ENCODE peak calls at places on chromosome 17, in five cellular contexts. E, H, X, V and R are unnamed samples.
A peak's percentile ranks its signal among the peaks of the same experiment; 100 is the strongest.

GRCh38 chr17:13537871-13538643 is 63.7 kb downstream of the HS3ST3A1 start:
- DNase-seq in X (peak; percentile 44), H (no peak), E (no peak), V (no peak), R (no peak)

GRCh38 chr17:11705111-11705510 is 106.8 kb downstream of the DNAH9 start:
- DNase-seq in E (peak; percentile 51), H (no peak), X (no peak), V (no peak), R (no peak)

GRCh38 chr17:80385046-80385445 is 29.9 kb upstream of the ENDOV start:
- DNase-seq in H (no peak), E (no peak), X (no peak), V (no peak), R (no peak)

GRCh38 chr17:8312726-8313600 is 2.9 kb downstream of the ARHGEF15 start:
- DNase-seq in X (no peak), H (no peak), V (no peak), E (no peak), R (no peak)

GRCh38 chr17:45440161-45440859 is 7.6 kb upstream of the ARHGAP27 start:
- DNase-seq in E (no peak), H (no peak), V (peak; percentile 48), X (no peak), R (no peak)

GRCh38 chr17:32819035-32819434 is 57.9 kb downstream of the MYO1D start:
- DNase-seq in H (no peak), X (no peak), V (no peak), E (no peak), R (no peak)

GRCh38 chr17:35407531-35407930 is 24.8 kb downstream of the SLFN12 start:
- DNase-seq in E (no peak), V (peak; percentile 74), H (no peak), X (no peak), R (no peak)

GRCh38 chr17:34275881-34276280 is 5.9 kb downstream of the CCL7 start:
- DNase-seq in V (no peak), E (no peak), H (no peak), X (peak; percentile 97), R (no peak)

GRCh38 chr17:49130891-49131290 is 1.7 kb upstream of the B4GALNT2 start:
- DNase-seq in E (no peak), X (peak; percentile 33), H (no peak), V (no peak), R (no peak)

DNA sequence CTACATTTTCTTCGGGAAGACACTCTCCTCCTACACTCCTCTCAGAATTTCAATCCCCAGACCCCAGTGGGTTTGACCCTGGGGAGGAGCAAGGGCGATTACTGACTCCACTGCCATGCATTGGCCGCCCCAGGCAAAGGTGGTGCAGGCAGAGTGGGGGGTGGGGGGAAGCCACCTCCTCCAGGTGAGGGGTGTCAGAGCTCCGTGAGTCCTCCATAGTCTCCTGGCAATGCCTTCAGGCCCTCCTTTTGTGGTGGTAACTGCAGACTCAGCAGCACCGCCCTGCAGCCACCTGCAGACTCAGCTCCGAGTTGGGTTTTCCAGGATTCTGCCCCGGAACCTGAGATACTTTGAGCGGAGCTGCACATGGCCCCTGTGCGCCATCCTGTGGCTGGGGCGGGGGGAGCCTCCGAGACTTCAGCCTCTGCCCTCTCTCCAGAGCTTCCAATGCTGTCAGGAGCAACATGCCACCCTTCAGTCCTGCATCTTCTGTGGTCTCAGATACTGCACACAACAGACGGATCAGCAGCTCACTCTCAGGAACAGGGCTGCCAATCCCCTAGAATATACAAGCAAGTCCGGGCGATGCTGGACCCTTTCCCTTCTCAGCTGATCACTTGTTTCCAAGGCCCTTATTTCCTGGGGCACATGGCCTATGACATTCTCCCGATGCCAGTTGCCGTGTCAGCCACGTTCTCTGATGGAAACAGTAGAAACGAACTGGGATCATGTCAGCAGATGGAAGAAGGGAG is 2.4 kb upstream of the SLC47A2 start:
- DNase-seq in E (no peak), V (peak; percentile 78), X (no peak), H (no peak), R (no peak)
- TF ChIP-seq CTCF in E (no peak), V (peak; percentile 79), X (no peak), H (no peak), R (no peak)

GRCh38 chr17:2855063-2855600 is 58.9 kb downstream of the RAP1GAP2 start:
- DNase-seq in X (peak; percentile 34), V (peak; percentile 57), H (no peak), E (no peak), R (no peak)

GRCh38 chr17:2853111-2853721 is 57.0 kb downstream of the RAP1GAP2 start:
- DNase-seq in X (peak; percentile 49), V (peak; percentile 74), H (peak; percentile 58), E (peak; percentile 60), R (peak; percentile 64)

GRCh38 chr17:2852729-2853110 is 56.5 kb downstream of the RAP1GAP2 start:
- DNase-seq in V (peak; percentile 73), H (no peak), X (no peak), E (no peak), R (no peak)

GRCh38 chr17:2853722-2854580 is 57.7 kb downstream of the RAP1GAP2 start:
- DNase-seq in E (peak; percentile 65), X (no peak), H (peak; percentile 36), V (peak; percentile 60), R (peak; percentile 52)

GRCh38 chr17:2854662-2855061 is 58.4 kb downstream of the RAP1GAP2 start:
- DNase-seq in E (peak; percentile 41), X (no peak), V (peak; percentile 51), H (peak; percentile 33), R (peak; percentile 49)
- H3K4me3 ChIP-seq in E (peak overlapping the region; percentile 51), X (peak overlapping the region; percentile 89), V (peak overlapping the region; percentile 97), H (peak overlapping the region; percentile 78), R (peak overlapping the region; percentile 61)

DNA sequence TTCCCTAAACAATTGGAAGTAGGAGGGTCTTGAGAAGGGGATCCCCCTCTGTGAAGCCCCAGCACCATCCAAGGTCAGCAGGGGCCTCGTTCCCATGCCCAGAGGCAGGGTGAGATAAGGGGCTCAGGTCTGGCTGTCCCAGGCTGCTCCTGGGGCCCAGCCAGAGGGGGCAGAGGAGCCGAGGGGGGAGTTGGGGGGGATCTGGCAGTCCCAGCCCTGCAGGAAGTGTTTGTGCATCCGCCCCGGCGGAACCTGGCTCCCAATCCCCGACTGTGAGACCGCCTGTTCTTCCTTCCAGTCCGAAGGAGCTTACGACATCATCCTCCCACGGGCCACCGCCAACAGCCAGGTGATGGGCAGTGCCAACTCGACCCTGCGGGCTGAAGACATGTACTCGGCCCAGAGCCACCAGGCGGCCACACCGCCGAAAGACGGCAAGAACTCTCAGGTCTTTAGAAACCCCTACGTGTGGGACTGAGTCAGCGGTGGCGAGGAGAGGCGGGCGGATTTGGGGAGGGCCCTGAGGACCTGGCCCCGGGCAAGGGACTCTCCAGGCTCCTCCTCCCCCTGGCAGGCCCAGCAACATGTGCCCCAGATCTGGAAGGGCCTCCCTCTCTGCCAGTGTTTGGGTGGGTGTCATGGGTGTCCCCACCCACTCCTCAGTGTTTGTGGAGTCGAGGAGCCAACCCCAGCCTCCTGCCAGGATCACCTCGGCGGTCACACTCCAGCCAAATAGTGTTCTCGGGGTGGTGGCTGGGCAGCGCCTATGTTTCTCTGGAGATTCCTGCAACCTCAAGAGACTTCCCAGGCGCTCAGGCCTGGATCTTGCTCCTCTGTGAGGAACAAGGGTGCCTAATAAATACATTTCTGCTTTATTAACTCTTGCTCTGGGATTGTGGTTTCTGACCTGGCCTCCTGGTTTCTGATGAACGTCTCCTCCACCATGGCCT is 14.9 kb downstream of the GPRC5C start:
- DNase-seq in X (no peak), H (peak; percentile 77), E (no peak), V (no peak), R (peak; percentile 81)
- H3K4me1 ChIP-seq in X (no peaks in the 10 kb centered on the region), H (peaks cover 89% of the 10 kb centered on the region), E (peaks cover 28% of the 10 kb centered on the region), V (peaks cover 12% of the 10 kb centered on the region), R (peaks cover 78% of the 10 kb centered on the region)

DNA sequence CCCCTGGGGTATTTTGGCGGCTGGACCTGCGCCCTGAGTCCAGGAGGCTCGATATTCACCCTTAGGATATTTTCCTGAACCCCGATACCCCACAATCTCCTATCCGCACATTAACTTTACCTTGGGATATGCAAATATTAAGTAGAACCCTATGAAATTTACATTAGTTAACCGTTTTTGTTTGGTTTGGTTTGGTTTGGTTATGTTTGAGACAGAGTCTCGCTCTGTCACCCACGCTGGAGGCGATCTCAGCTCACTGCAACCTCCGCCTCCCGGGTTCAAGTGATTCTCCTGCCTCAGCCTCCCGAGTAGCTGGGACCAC is 9.3 kb upstream of the NAGS start:
- DNase-seq in E (no peak), H (no peak), V (no peak), X (no peak), R (no peak)
- TF ChIP-seq CTCF in E (no peak), H (no peak), V (no peak), X (no peak), R (no peak)

DNA sequence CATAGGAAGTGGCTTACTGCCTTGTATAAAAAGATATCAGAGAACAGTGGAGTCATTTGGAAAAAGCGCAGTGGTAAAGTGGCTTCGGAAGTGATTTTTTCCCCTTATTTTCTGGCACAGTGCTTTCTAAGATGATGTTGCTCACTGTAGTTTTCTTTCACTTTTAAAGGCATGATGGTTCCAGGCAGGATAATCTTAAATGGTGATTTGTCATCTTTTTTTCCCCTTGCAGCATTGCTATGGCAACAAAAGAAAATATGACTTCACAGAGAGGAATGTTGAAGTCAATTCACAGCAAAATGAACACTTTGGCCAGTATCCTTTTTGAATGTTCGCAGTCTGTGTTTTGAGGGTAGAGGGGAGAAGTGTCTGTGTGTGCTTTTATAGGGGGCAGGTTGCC is 42.5 kb downstream of the GOSR1 start:
- DNase-seq in H (no peak), E (no peak), V (no peak), X (peak; percentile 91), R (no peak)
- H3K4me3 ChIP-seq in H (no peak overlapping the region), E (no peak overlapping the region), V (no peak overlapping the region), X (no peak overlapping the region), R (no peak overlapping the region)